ENCODE peak calls at places on chromosomes 6 and 20, in four cellular contexts. B is psoas muscle, L is HFF-Myc, M is IMR-90. I is an unnamed sample.

GRCh38 chr6:156794963-156795362 is 17.8 kb downstream of the ARID1B start:
- DNase-seq in B (no peak), L (no peak), M (no peak), I (no peak)

GRCh38 chr6:128508588-128509296 is 11.7 kb downstream of the PTPRK start:
- DNase-seq in B (no peak), L (peak; percentile 75), M (peak; percentile 93), I (peak; percentile 89)

GRCh38 chr6:122669868-122670267 is 59.7 kb downstream of the PKIB start:
- DNase-seq in B (no peak), L (no peak), M (no peak), I (no peak)

GRCh38 chr6:150719099-150719767 is 119.5 kb downstream of the PLEKHG1 start:
- DNase-seq in B (no peak), L (no peak), M (peak; percentile 9), I (no peak)

GRCh38 chr6:116528163-116528562 is 16.7 kb downstream of the CALHM5 start:
- DNase-seq in B (no peak), L (no peak), M (no peak), I (no peak)

GRCh38 chr6:20409427-20409971 is 7.8 kb downstream of the E2F3 start:
- DNase-seq in B (no peak), L (no peak), M (no peak), I (no peak)

GRCh38 chr6:26251354-26252081 is 113.5 kb upstream of the BTN3A2 start:
- DNase-seq in B (no peak), L (peak; percentile 92), M (peak; percentile 95), I (peak; percentile 81)

GRCh38 chr20:7520361-7520760 is 419.9 kb downstream of the HAO1 start:
- DNase-seq in B (no peak), L (no peak), M (no peak), I (peak; percentile 24)

GRCh38 chr6:116564296-116564695 is 7.0 kb upstream of the RWDD1 start:
- DNase-seq in B (no peak), L (no peak), M (peak; percentile 43), I (no peak)

GRCh38 chr6:33755070-33755869 is 8.6 kb upstream of the IP6K3 start:
- DNase-seq in B (no peak), L (no peak), M (no peak), I (no peak)

GRCh38 chr6:75882734-75883133 is 133.7 kb downstream of the MYO6 start:
- DNase-seq in B (no peak), L (peak; percentile 6), M (peak; percentile 79), I (peak; percentile 20)

GRCh38 chr6:37024665-37025337 is 19.3 kb downstream of the FGD2 start:
- DNase-seq in B (no peak), L (no peak), M (peak; percentile 14), I (peak; percentile 87)

GRCh38 chr6:89411269-89412070 is 603 bp downstream of the RRAGD start:
- DNase-seq in B (peak; percentile 64), L (no peak), M (no peak), I (no peak)

GRCh38 chr6:125030969-125031368 is 68.7 kb downstream of the RNF217 start:
- DNase-seq in B (no peak), L (no peak), M (no peak), I (no peak)

GRCh38 chr6:15791401-15792137 is 128.7 kb upstream of the DTNBP1 start:
- DNase-seq in B (peak; percentile 14), L (no peak), M (no peak), I (no peak)

GRCh38 chr6:5995705-5996686 is 10.7 kb downstream of the NRN1 start:
- DNase-seq in B (peak; percentile 61), L (no peak), M (peak; percentile 19), I (peak; percentile 59)

GRCh38 chr6:139577991-139578604 is 203.7 kb upstream of the CITED2 start:
- DNase-seq in B (no peak), L (peak; percentile 76), M (peak; percentile 94), I (peak; percentile 93)

GRCh38 chr6:24584390-24584735 is 61.6 kb downstream of the KIAA0319 start:
- DNase-seq in B (no peak), L (no peak), M (no peak), I (no peak)

GRCh38 chr6:2387445-2387844 is 142.0 kb upstream of the GMDS start:
- DNase-seq in B (no peak), L (no peak), M (no peak), I (no peak)

GRCh38 chr6:4776493-4776966 is 326 bp downstream of the CDYL start:
- DNase-seq in B (peak; percentile 69), L (no peak), M (no peak), I (no peak)

GRCh38 chr6:52233975-52234823 is 10.1 kb downstream of the IL17F start:
- DNase-seq in B (no peak), L (peak; percentile 66), M (peak; percentile 63), I (peak; percentile 71)

GRCh38 chr20:34268851-34269668 is 27.8 kb downstream of the ASIP start:
- DNase-seq in B (peak; percentile 27), L (no peak), M (no peak), I (no peak)

GRCh38 chr6:121851056-121851455 is 415.6 kb downstream of the GJA1 start:
- DNase-seq in B (no peak), L (no peak), M (peak; percentile 17), I (no peak)

GRCh38 chr6:161736341-161736740 is 462.5 kb upstream of the AGPAT4 start:
- DNase-seq in B (no peak), L (no peak), M (no peak), I (no peak)

GRCh38 chr6:90338409-90338808 is 41.8 kb upstream of the BACH2 start:
- DNase-seq in B (no peak), L (no peak), M (peak; percentile 37), I (no peak)

GRCh38 chr20:35360033-35360432 is 51.7 kb downstream of the UQCC1 start:
- DNase-seq in B (no peak), L (no peak), M (no peak), I (no peak)

GRCh38 chr6:25692472-25692871 is 40.5 kb downstream of the SCGN start:
- DNase-seq in B (no peak), L (no peak), M (no peak), I (no peak)

GRCh38 chr6:85484941-85485340 is 35.1 kb downstream of the NT5E start:
- DNase-seq in B (no peak), L (no peak), M (no peak), I (no peak)

GRCh38 chr6:110355727-110356126 is 2.4 kb downstream of the METTL24 start:
- DNase-seq in B (no peak), L (no peak), M (no peak), I (no peak)

GRCh38 chr6:42417641-42418112 is 34.0 kb downstream of the TRERF1 start:
- DNase-seq in B (no peak), L (no peak), M (no peak), I (no peak)

GRCh38 chr20:47400685-47401084 is 44.2 kb upstream of the ZMYND8 start:
- DNase-seq in B (no peak), L (no peak), M (no peak), I (peak; percentile 62)

GRCh38 chr20:37526238-37526838 is 1.3 kb downstream of the BLCAP start:
- DNase-seq in B (no peak), L (no peak), M (peak; percentile 52), I (peak; percentile 100)

GRCh38 chr6:157599191-157599590 is 218.2 kb downstream of the ZDHHC14 start:
- DNase-seq in B (no peak), L (no peak), M (no peak), I (no peak)

GRCh38 chr20:42110301-42110700 is 492.1 kb upstream of the CHD6 start:
- DNase-seq in B (no peak), L (no peak), M (no peak), I (no peak)